ENCODE peak calls at places on chromosomes 5 and 9, in nine cellular contexts. One of them, this sample, is unnamed.

GRCh38 chr5:41638685-41639084 is 128.3 kb upstream of the PLCXD3 start:
- DNase-seq in lower lobe of right lung: no peak
- DNase-seq in H7: no peak
- DNase-seq in stomach: no peak
- DNase-seq in RWPE2: no peak
- DNase-seq in left ventricle myocardium inferior: no peak
- DNase-seq in Caco-2: peak; percentile 47
- DNase-seq in SJSA1: no peak
- DNase-seq in naive thymus-derived CD4-positive, alpha-beta T cell: no peak
- DNase-seq in this sample: no peak

GRCh38 chr5:140113180-140113698 is 670 bp upstream of the PURA start:
- DNase-seq in SJSA1: peak; percentile 55
- DNase-seq in naive thymus-derived CD4-positive, alpha-beta T cell: no peak
- DNase-seq in stomach: no peak
- DNase-seq in left ventricle myocardium inferior: peak; percentile 15
- DNase-seq in H7: peak; percentile 84
- DNase-seq in RWPE2: peak; percentile 60
- DNase-seq in lower lobe of right lung: peak; percentile 48
- DNase-seq in Caco-2: peak; percentile 44
- DNase-seq in this sample: peak; percentile 33

GRCh38 chr9:5971740-5972139 is 43.7 kb downstream of the RANBP6 start:
- DNase-seq in lower lobe of right lung: no peak
- DNase-seq in Caco-2: no peak
- DNase-seq in left ventricle myocardium inferior: no peak
- DNase-seq in stomach: no peak
- DNase-seq in RWPE2: no peak
- DNase-seq in H7: no peak
- DNase-seq in SJSA1: no peak
- DNase-seq in naive thymus-derived CD4-positive, alpha-beta T cell: no peak
- DNase-seq in this sample: no peak

GRCh38 chr5:178383919-178384814 is 151.6 kb upstream of the PHYKPL start:
- DNase-seq in lower lobe of right lung: peak; percentile 24
- DNase-seq in left ventricle myocardium inferior: no peak
- DNase-seq in H7: peak; percentile 85
- DNase-seq in stomach: no peak
- DNase-seq in naive thymus-derived CD4-positive, alpha-beta T cell: no peak
- DNase-seq in Caco-2: no peak
- DNase-seq in SJSA1: no peak
- DNase-seq in RWPE2: peak; percentile 57
- DNase-seq in this sample: no peak

GRCh38 chr5:82564963-82565362 is 286.8 kb upstream of the RPS23 start:
- DNase-seq in Caco-2: no peak
- DNase-seq in left ventricle myocardium inferior: no peak
- DNase-seq in H7: no peak
- DNase-seq in naive thymus-derived CD4-positive, alpha-beta T cell: no peak
- DNase-seq in lower lobe of right lung: no peak
- DNase-seq in stomach: no peak
- DNase-seq in SJSA1: no peak
- DNase-seq in RWPE2: no peak
- DNase-seq in this sample: no peak

GRCh38 chr5:129856325-129856724 is 47.9 kb upstream of the CHSY3 start:
- DNase-seq in naive thymus-derived CD4-positive, alpha-beta T cell: no peak
- DNase-seq in left ventricle myocardium inferior: no peak
- DNase-seq in H7: no peak
- DNase-seq in RWPE2: no peak
- DNase-seq in Caco-2: no peak
- DNase-seq in SJSA1: no peak
- DNase-seq in lower lobe of right lung: no peak
- DNase-seq in stomach: no peak
- DNase-seq in this sample: no peak

GRCh38 chr5:53453898-53454837 is 26.3 kb upstream of the FST start:
- DNase-seq in H7: no peak
- DNase-seq in left ventricle myocardium inferior: no peak
- DNase-seq in RWPE2: no peak
- DNase-seq in naive thymus-derived CD4-positive, alpha-beta T cell: no peak
- DNase-seq in lower lobe of right lung: no peak
- DNase-seq in SJSA1: no peak
- DNase-seq in stomach: no peak
- DNase-seq in Caco-2: no peak
- DNase-seq in this sample: no peak

GRCh38 chr5:4700082-4700481 is 440.0 kb upstream of the ADAMTS16 start:
- DNase-seq in stomach: no peak
- DNase-seq in SJSA1: peak; percentile 26
- DNase-seq in H7: peak; percentile 41
- DNase-seq in Caco-2: peak; percentile 62
- DNase-seq in left ventricle myocardium inferior: peak; percentile 24
- DNase-seq in naive thymus-derived CD4-positive, alpha-beta T cell: no peak
- DNase-seq in RWPE2: no peak
- DNase-seq in lower lobe of right lung: peak; percentile 80
- DNase-seq in this sample: no peak

DNA sequence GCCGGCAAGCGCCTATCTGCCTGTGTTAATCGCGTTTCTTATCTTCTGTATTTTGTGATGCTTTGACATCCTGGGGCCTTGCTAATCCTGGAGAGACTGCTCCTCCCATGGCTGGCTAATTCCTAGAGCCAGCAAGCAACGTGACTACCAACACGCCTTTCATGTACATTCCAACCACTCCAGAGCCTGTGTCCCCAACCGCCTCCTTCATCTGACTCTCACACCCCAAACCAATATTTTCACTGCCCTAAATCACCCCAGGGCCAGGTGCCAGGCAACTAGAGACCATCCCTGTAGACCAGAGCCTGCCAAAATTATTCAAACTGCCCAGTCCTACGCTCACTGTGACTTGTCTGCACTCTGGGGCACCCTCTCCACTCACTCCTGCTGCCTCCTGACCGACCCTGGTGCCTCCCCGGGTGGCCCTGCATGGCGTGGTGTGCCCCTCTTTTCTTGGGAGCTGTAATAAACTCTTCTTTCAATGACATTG is 50.5 kb upstream of the COL5A1 start:
- DNase-seq in left ventricle myocardium inferior: no peak
- DNase-seq in Caco-2: no peak
- DNase-seq in stomach: no peak
- DNase-seq in RWPE2: no peak
- DNase-seq in naive thymus-derived CD4-positive, alpha-beta T cell: no peak
- DNase-seq in SJSA1: peak; percentile 45
- DNase-seq in H7: no peak
- DNase-seq in lower lobe of right lung: no peak
- DNase-seq in this sample: no peak
- H3K4me3 ChIP-seq in left ventricle myocardium inferior: no peak overlapping the region
- H3K4me3 ChIP-seq in Caco-2: no peak overlapping the region
- H3K4me3 ChIP-seq in stomach: no peak overlapping the region
- H3K4me3 ChIP-seq in RWPE2: no peak overlapping the region
- H3K4me3 ChIP-seq in naive thymus-derived CD4-positive, alpha-beta T cell: no peak overlapping the region
- H3K4me3 ChIP-seq in SJSA1: no peak overlapping the region
- H3K4me3 ChIP-seq in H7: no peak overlapping the region
- H3K4me3 ChIP-seq in lower lobe of right lung: no peak overlapping the region
- H3K4me3 ChIP-seq in this sample: no peak overlapping the region

GRCh38 chr9:127739614-127740322 is 4.7 kb upstream of the TOR2A start:
- DNase-seq in Caco-2: no peak
- DNase-seq in SJSA1: no peak
- DNase-seq in left ventricle myocardium inferior: peak; percentile 55
- DNase-seq in naive thymus-derived CD4-positive, alpha-beta T cell: no peak
- DNase-seq in H7: no peak
- DNase-seq in RWPE2: no peak
- DNase-seq in stomach: no peak
- DNase-seq in lower lobe of right lung: no peak
- DNase-seq in this sample: no peak

GRCh38 chr9:127742435-127743088 is 7.5 kb upstream of the TOR2A start:
- DNase-seq in lower lobe of right lung: no peak
- DNase-seq in naive thymus-derived CD4-positive, alpha-beta T cell: no peak
- DNase-seq in left ventricle myocardium inferior: no peak
- DNase-seq in stomach: peak; percentile 32
- DNase-seq in RWPE2: no peak
- DNase-seq in SJSA1: no peak
- DNase-seq in Caco-2: peak; percentile 77
- DNase-seq in H7: peak; percentile 99
- DNase-seq in this sample: no peak

GRCh38 chr9:127744407-127745110 is 9.5 kb upstream of the TOR2A start:
- DNase-seq in stomach: no peak
- DNase-seq in SJSA1: no peak
- DNase-seq in naive thymus-derived CD4-positive, alpha-beta T cell: no peak
- DNase-seq in Caco-2: no peak
- DNase-seq in RWPE2: no peak
- DNase-seq in left ventricle myocardium inferior: no peak
- DNase-seq in H7: no peak
- DNase-seq in lower lobe of right lung: no peak
- DNase-seq in this sample: no peak

GRCh38 chr9:127738666-127739065 is 3.6 kb upstream of the TOR2A start:
- DNase-seq in H7: no peak
- DNase-seq in lower lobe of right lung: no peak
- DNase-seq in Caco-2: no peak
- DNase-seq in SJSA1: no peak
- DNase-seq in stomach: no peak
- DNase-seq in RWPE2: no peak
- DNase-seq in left ventricle myocardium inferior: no peak
- DNase-seq in naive thymus-derived CD4-positive, alpha-beta T cell: no peak
- DNase-seq in this sample: no peak

DNA sequence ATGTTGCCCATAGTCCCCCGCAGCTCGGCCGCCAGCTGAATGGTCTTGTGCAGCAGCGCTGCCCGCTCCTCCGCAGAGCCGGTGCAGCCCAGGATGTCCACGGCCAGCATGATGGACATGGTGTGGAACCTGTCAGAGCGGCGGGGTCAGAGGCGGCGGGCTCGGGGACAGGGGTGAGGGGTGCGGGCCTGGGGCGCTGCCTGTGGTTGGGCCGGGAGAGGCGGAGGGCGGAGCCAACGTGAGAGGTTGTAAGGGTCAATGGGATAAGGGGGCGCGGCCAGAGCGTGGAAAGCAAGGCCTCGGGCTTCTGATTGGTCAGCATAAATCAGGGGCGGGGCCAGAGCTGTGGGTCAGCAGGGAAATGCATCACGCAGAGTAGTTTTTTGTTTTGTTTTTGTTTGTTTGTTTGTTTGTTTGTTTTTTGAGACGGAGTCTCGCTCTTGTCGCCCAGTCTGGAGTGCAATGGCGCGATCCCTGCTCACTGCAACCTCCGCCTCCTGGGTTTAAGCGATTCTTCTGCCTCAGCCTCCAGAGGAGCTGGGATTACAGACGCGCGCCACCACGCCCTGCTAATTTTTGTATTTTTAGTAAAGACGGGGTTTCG is 6.8 kb upstream of the TOR2A start:
- DNase-seq in RWPE2: no peak
- DNase-seq in Caco-2: peak; percentile 78
- DNase-seq in naive thymus-derived CD4-positive, alpha-beta T cell: no peak
- DNase-seq in lower lobe of right lung: peak; percentile 90
- DNase-seq in SJSA1: no peak
- DNase-seq in left ventricle myocardium inferior: peak; percentile 81
- DNase-seq in H7: peak; percentile 98
- DNase-seq in stomach: peak; percentile 62
- DNase-seq in this sample: peak; percentile 69
- H3K36me3 ChIP-seq in RWPE2: no peaks in the 10 kb centered on the region
- H3K36me3 ChIP-seq in Caco-2: no peaks in the 10 kb centered on the region
- H3K36me3 ChIP-seq in naive thymus-derived CD4-positive, alpha-beta T cell: peaks cover 6% of the 10 kb centered on the region
- H3K36me3 ChIP-seq in lower lobe of right lung: peaks cover 85% of the 10 kb centered on the region
- H3K36me3 ChIP-seq in SJSA1: no peaks in the 10 kb centered on the region
- H3K36me3 ChIP-seq in left ventricle myocardium inferior: peaks cover 74% of the 10 kb centered on the region
- H3K36me3 ChIP-seq in H7: no peaks in the 10 kb centered on the region
- H3K36me3 ChIP-seq in stomach: peaks cover 56% of the 10 kb centered on the region
- H3K36me3 ChIP-seq in this sample: no peaks in the 10 kb centered on the region

DNA sequence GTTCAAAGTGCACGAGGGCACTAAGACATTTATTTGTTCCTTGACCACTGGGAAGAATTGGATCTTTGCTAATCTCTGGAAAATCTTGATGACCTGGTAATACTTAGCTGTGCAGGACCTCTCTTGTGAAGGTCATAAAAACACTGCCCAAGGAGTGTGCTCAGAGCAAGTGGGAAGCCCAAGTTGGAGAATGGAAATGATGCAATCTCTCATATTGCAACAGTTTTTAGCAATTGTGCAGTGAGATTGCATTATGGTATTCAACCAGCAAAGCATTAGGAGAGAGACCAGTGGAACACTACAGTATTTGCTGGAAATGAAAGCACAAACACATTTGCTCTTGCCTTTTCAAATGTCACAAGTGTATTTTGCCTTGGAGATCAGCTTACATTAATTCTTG is 34.5 kb downstream of the TXNDC8 start:
- DNase-seq in lower lobe of right lung: no peak
- DNase-seq in left ventricle myocardium inferior: no peak
- DNase-seq in RWPE2: no peak
- DNase-seq in H7: no peak
- DNase-seq in Caco-2: no peak
- DNase-seq in naive thymus-derived CD4-positive, alpha-beta T cell: no peak
- DNase-seq in SJSA1: no peak
- DNase-seq in stomach: no peak
- DNase-seq in this sample: no peak
- H3K4me3 ChIP-seq in lower lobe of right lung: no peak overlapping the region
- H3K4me3 ChIP-seq in left ventricle myocardium inferior: no peak overlapping the region
- H3K4me3 ChIP-seq in RWPE2: no peak overlapping the region
- H3K4me3 ChIP-seq in H7: no peak overlapping the region
- H3K4me3 ChIP-seq in Caco-2: no peak overlapping the region
- H3K4me3 ChIP-seq in naive thymus-derived CD4-positive, alpha-beta T cell: no peak overlapping the region
- H3K4me3 ChIP-seq in SJSA1: no peak overlapping the region
- H3K4me3 ChIP-seq in stomach: no peak overlapping the region
- H3K4me3 ChIP-seq in this sample: no peak overlapping the region

GRCh38 chr9:110135858-110136257 is 72.1 kb downstream of the C9orf152 start:
- DNase-seq in SJSA1: no peak
- DNase-seq in RWPE2: no peak
- DNase-seq in lower lobe of right lung: no peak
- DNase-seq in Caco-2: no peak
- DNase-seq in H7: no peak
- DNase-seq in naive thymus-derived CD4-positive, alpha-beta T cell: no peak
- DNase-seq in left ventricle myocardium inferior: no peak
- DNase-seq in stomach: no peak
- DNase-seq in this sample: no peak

GRCh38 chr9:110133059-110133458 is 74.9 kb downstream of the C9orf152 start:
- DNase-seq in left ventricle myocardium inferior: no peak
- DNase-seq in SJSA1: no peak
- DNase-seq in stomach: no peak
- DNase-seq in RWPE2: no peak
- DNase-seq in H7: no peak
- DNase-seq in lower lobe of right lung: no peak
- DNase-seq in Caco-2: no peak
- DNase-seq in naive thymus-derived CD4-positive, alpha-beta T cell: no peak
- DNase-seq in this sample: no peak

GRCh38 chr9:110130791-110131416 is 77.1 kb downstream of the C9orf152 start:
- DNase-seq in H7: no peak
- DNase-seq in RWPE2: no peak
- DNase-seq in SJSA1: no peak
- DNase-seq in Caco-2: peak; percentile 61
- DNase-seq in left ventricle myocardium inferior: no peak
- DNase-seq in naive thymus-derived CD4-positive, alpha-beta T cell: no peak
- DNase-seq in stomach: no peak
- DNase-seq in lower lobe of right lung: no peak
- DNase-seq in this sample: no peak

GRCh38 chr9:110131499-110131898 is 76.5 kb downstream of the C9orf152 start:
- DNase-seq in H7: peak; percentile 41
- DNase-seq in RWPE2: no peak
- DNase-seq in left ventricle myocardium inferior: no peak
- DNase-seq in lower lobe of right lung: no peak
- DNase-seq in naive thymus-derived CD4-positive, alpha-beta T cell: no peak
- DNase-seq in stomach: no peak
- DNase-seq in Caco-2: peak; percentile 91
- DNase-seq in SJSA1: peak; percentile 78
- DNase-seq in this sample: no peak

DNA sequence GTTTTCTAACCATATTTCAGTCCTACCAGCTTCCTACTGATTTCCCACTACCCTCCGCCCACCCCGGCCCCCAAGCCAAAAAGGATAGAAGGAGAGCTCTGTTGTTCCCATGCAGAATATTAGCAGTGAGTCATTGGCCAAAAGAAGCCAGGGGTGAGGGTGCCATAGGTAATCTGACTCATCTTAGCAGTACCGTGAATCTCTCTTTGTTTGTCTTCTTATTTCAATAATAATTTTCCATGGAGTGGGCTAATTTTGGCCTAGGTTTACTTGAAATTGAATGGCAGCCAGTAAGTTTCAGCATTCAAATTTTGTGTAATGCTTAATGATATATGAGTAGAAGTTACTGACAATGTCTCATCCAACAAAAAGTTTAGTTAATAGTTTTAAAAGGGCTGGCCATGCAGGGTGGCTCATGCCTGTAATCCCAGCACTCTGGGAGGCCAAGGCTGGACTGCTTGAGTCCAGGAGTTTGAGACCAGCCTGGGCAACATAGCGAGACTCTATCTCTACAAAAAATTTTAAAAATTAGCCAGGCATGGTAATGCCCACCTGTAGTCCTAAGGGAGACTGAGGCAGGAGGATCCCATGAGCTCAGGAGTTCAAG is 74.2 kb downstream of the C9orf152 start:
- DNase-seq in stomach: no peak
- DNase-seq in lower lobe of right lung: no peak
- DNase-seq in H7: no peak
- DNase-seq in RWPE2: no peak
- DNase-seq in SJSA1: no peak
- DNase-seq in Caco-2: no peak
- DNase-seq in left ventricle myocardium inferior: no peak
- DNase-seq in naive thymus-derived CD4-positive, alpha-beta T cell: no peak
- DNase-seq in this sample: no peak
- H3K36me3 ChIP-seq in stomach: peaks cover 27% of the 10 kb centered on the region
- H3K36me3 ChIP-seq in lower lobe of right lung: peaks cover 25% of the 10 kb centered on the region
- H3K36me3 ChIP-seq in H7: peaks cover 6% of the 10 kb centered on the region
- H3K36me3 ChIP-seq in RWPE2: peaks cover 34% of the 10 kb centered on the region
- H3K36me3 ChIP-seq in SJSA1: peaks cover 33% of the 10 kb centered on the region
- H3K36me3 ChIP-seq in Caco-2: no peaks in the 10 kb centered on the region
- H3K36me3 ChIP-seq in left ventricle myocardium inferior: peaks cover 27% of the 10 kb centered on the region
- H3K36me3 ChIP-seq in naive thymus-derived CD4-positive, alpha-beta T cell: no peaks in the 10 kb centered on the region
- H3K36me3 ChIP-seq in this sample: no peaks in the 10 kb centered on the region

This sample was measured in mucosa of descending colon.